ENCODE peak calls at places on chromosomes 7 and 10, in nine cellular contexts. K is stimulated activated CD4-positive, alpha-beta T cell treated with anti-CD3 and anti-CD28 coated beads, Interleukin-12 subunit alpha, Interleukin-12 subunit beta, amount 100 ng/mL, for 24 hours; H is activated T-helper 1 cell treated with Interleukin-2 at 50 U/mL for 16 hours; N is lower lobe of right lung; C is CD8-positive, alpha-beta T cell; O is hepatocyte; J is activated CD4-positive, CD25-positive, alpha-beta regulatory T cell; S is GF-D8; A is NCI-H460. U is an unnamed sample.

GRCh38 chr10:23362879-23363787 is 18.5 kb upstream of the C10orf67 start:
- DNase-seq in K (no peak), H (no peak), N (no peak), C (no peak), O (no peak), J (no peak), S (no peak), A (no peak), U (no peak)

GRCh38 chr7:30925117-30925516 is 13.5 kb downstream of the AQP1 start:
- DNase-seq in K (no peak), H (no peak), N (no peak), C (no peak), O (no peak), J (no peak), S (no peak), A (no peak), U (no peak)

GRCh38 chr10:21494221-21495001 is 31.1 kb downstream of the SKIDA1 start:
- DNase-seq in K (no peak), H (no peak), N (peak), C (no peak), O (peak), J (no peak), S (no peak), A (no peak), U (peak)

GRCh38 chr10:80144302-80145131 is 12.0 kb downstream of the PLAC9 start:
- DNase-seq in K (peak), H (no peak), N (no peak), C (no peak), O (no peak), J (peak), S (peak), A (peak), U (no peak)

GRCh38 chr7:51276967-51277366 is 39.6 kb downstream of the COBL start:
- DNase-seq in K (no peak), H (no peak), N (no peak), C (no peak), O (no peak), J (no peak), S (no peak), A (no peak), U (no peak)

GRCh38 chr10:77832243-77832642 is 94.3 kb downstream of the DLG5 start:
- DNase-seq in K (no peak), H (peak), N (no peak), C (peak), O (no peak), J (no peak), S (no peak), A (no peak), U (no peak)

GRCh38 chr7:112439476-112439875 is 10.8 kb upstream of the IFRD1 start:
- DNase-seq in K (no peak), H (no peak), N (no peak), C (no peak), O (no peak), J (no peak), S (no peak), A (no peak), U (no peak)

GRCh38 chr10:2948127-2948854 is 119.1 kb upstream of the PFKP start:
- DNase-seq in K (no peak), H (no peak), N (no peak), C (no peak), O (no peak), J (no peak), S (no peak), A (no peak), U (no peak)

GRCh38 chr7:147833549-147833948 is 757.0 kb upstream of the C7orf33 start:
- DNase-seq in K (no peak), H (no peak), N (no peak), C (no peak), O (no peak), J (no peak), S (no peak), A (no peak), U (no peak)

U was measured in astrocyte of the spinal cord.